ENCODE peak calls at places on chromosomes 7 and 10, in ten cellular contexts. U is kidney tubule cell, L is A172, M is NCI-H1417, T is AG04450, F is head of caudate nucleus, O is right atrium auricular region, S is choroid plexus epithelial cell, V is heart left ventricle, Z is AML-193. W is an unnamed sample.

GRCh38 chr10:6297951-6298381 is 95.2 kb downstream of the PFKFB3 start:
- DNase-seq in V (no peak), O (no peak), F (no peak), U (peak), Z (peak), M (no peak), T (no peak), S (peak), L (no peak), W (no peak)

GRCh38 chr10:113305871-113306270 is 247.0 kb upstream of the HABP2 start:
- DNase-seq in F (no peak), Z (no peak), U (no peak), L (peak), M (no peak), O (no peak), V (no peak), S (peak), T (no peak), W (no peak)

GRCh38 chr10:2284071-2284470 is 546.7 kb upstream of the ADARB2 start:
- DNase-seq in S (no peak), F (no peak), Z (no peak), L (no peak), T (no peak), V (no peak), U (no peak), O (no peak), M (no peak), W (no peak)

GRCh38 chr7:19284136-19284535 is 138.9 kb upstream of the FERD3L start:
- DNase-seq in L (no peak), U (no peak), V (no peak), Z (no peak), S (peak), T (no peak), M (no peak), O (no peak), F (no peak), W (no peak)

GRCh38 chr7:73606801-73607691 is 17.3 kb downstream of the MLXIPL start:
- DNase-seq in L (peak), S (peak), U (peak), T (no peak), Z (no peak), O (no peak), V (peak), F (peak), M (peak), W (peak)

GRCh38 chr10:107747851-107748250 is 583.3 kb upstream of the SORCS1 start:
- DNase-seq in T (no peak), S (no peak), M (no peak), L (no peak), F (no peak), O (no peak), V (no peak), U (peak), Z (no peak), W (no peak)

GRCh38 chr10:5888352-5888751 is 1.3 kb downstream of the ANKRD16 start:
- DNase-seq in M (no peak), V (no peak), S (peak), U (peak), T (no peak), L (no peak), Z (peak), O (no peak), F (no peak), W (no peak)

GRCh38 chr10:59433720-59434428 is 71.5 kb upstream of the FAM13C start:
- DNase-seq in F (no peak), U (peak), M (no peak), L (peak), V (no peak), O (no peak), T (no peak), Z (no peak), S (peak), W (no peak)

GRCh38 chr7:112143151-112143550 is 63.0 kb downstream of the DOCK4 start:
- DNase-seq in V (no peak), T (peak), O (no peak), F (no peak), Z (no peak), L (no peak), M (no peak), S (no peak), U (no peak), W (no peak)

GRCh38 chr10:66941491-66941890 is 15.7 kb downstream of the LRRTM3 start:
- DNase-seq in V (no peak), M (peak), S (no peak), U (no peak), T (no peak), Z (no peak), O (no peak), F (peak), L (no peak), W (no peak)

GRCh38 chr10:118472415-118472814 is 123.0 kb downstream of the PRLHR start:
- DNase-seq in M (no peak), V (no peak), L (no peak), Z (no peak), U (peak), F (no peak), T (no peak), O (no peak), S (no peak), W (no peak)

GRCh38 chr7:36092221-36092771 is 60.8 kb upstream of the EEPD1 start:
- DNase-seq in L (no peak), T (no peak), U (no peak), O (no peak), F (no peak), S (no peak), M (no peak), V (no peak), Z (no peak), W (no peak)

GRCh38 chr7:47647213-47647985 is 65.5 kb upstream of the TNS3 start:
- DNase-seq in L (no peak), F (no peak), V (no peak), M (no peak), Z (no peak), U (no peak), T (no peak), O (no peak), S (no peak), W (no peak)

GRCh38 chr7:109956916-109957315 is 1134.0 kb upstream of the LRRN3 start:
- DNase-seq in Z (no peak), M (no peak), L (no peak), V (no peak), T (no peak), F (no peak), O (no peak), S (no peak), U (no peak), W (no peak)

GRCh38 chr10:5861269-5862031 is 28.2 kb downstream of the ANKRD16 start:
- DNase-seq in M (no peak), L (peak), V (no peak), U (peak), T (peak), F (no peak), O (no peak), Z (no peak), S (peak), W (no peak)